ENCODE peak calls at places on chromosomes 3 and 15, in ten cellular contexts. F is body of pancreas; E is cardiac fibroblast; C is choroid plexus epithelial cell; L is CD8-positive, alpha-beta T cell; K is dorsolateral prefrontal cortex; V is fibroblast of lung; Z is MCF 10A; A is lower lobe of right lung; O is A549. D is an unnamed sample.

GRCh38 chr3:98598492-98598891 is 5.1 kb upstream of the CPOX start:
- DNase-seq in A (no peak), C (no peak), Z (no peak), O (no peak), V (no peak), K (no peak), L (no peak), E (no peak), F (no peak), D (no peak)

GRCh38 chr15:51223771-51224229 is 114.6 kb downstream of the CYP19A1 start:
- DNase-seq in Z (peak; percentile 85), K (no peak), A (no peak), L (no peak), V (peak; percentile 86), C (peak; percentile 55), E (peak; percentile 92), F (no peak), O (no peak), D (no peak)

GRCh38 chr15:88684345-88684744 is 45.5 kb downstream of the ISG20 start:
- DNase-seq in F (no peak), E (no peak), A (no peak), O (no peak), K (no peak), C (no peak), Z (no peak), V (no peak), L (no peak), D (no peak)

GRCh38 chr3:57953541-57953940 is 54.7 kb upstream of the FLNB start:
- DNase-seq in C (no peak), Z (no peak), K (no peak), V (no peak), L (no peak), E (no peak), A (no peak), O (no peak), F (no peak), D (no peak)

GRCh38 chr15:77889009-77889806 is 188.3 kb downstream of the TBC1D2B start:
- DNase-seq in O (no peak), E (peak; percentile 20), V (no peak), L (no peak), K (no peak), F (no peak), Z (no peak), A (no peak), C (no peak), D (no peak)

GRCh38 chr3:186452517-186452916 is 90.5 kb upstream of the DGKG start:
- DNase-seq in O (no peak), K (no peak), V (peak; percentile 87), Z (peak; percentile 79), F (no peak), E (peak; percentile 83), C (peak; percentile 95), L (no peak), A (no peak), D (no peak)

GRCh38 chr15:79091204-79091867 is 756 bp upstream of the RASGRF1 start:
- DNase-seq in F (no peak), E (peak; percentile 24), V (no peak), L (no peak), A (no peak), O (peak; percentile 47), C (peak; percentile 12), Z (no peak), K (peak; percentile 68), D (no peak)

GRCh38 chr3:172836390-172836997 is 86.0 kb downstream of the ECT2 start:
- DNase-seq in F (peak; percentile 35), C (peak; percentile 83), L (no peak), A (no peak), Z (peak; percentile 76), O (peak; percentile 18), K (peak; percentile 38), V (peak; percentile 68), E (peak; percentile 75), D (no peak)

GRCh38 chr3:108090066-108090700 is 648 bp downstream of the CD47 start:
- DNase-seq in F (peak; percentile 16), O (no peak), E (peak; percentile 64), C (peak; percentile 51), A (peak; percentile 61), L (peak; percentile 86), V (peak; percentile 58), K (no peak), Z (peak; percentile 57), D (no peak)

GRCh38 chr3:108086653-108087052 is 4.2 kb downstream of the CD47 start:
- DNase-seq in K (no peak), F (no peak), L (no peak), Z (no peak), E (no peak), A (no peak), O (no peak), V (no peak), C (no peak), D (no peak)

GRCh38 chr3:108089544-108089943 is 1.3 kb downstream of the CD47 start:
- DNase-seq in E (peak; percentile 26), A (no peak), L (no peak), O (no peak), K (no peak), F (no peak), Z (peak; percentile 30), V (peak; percentile 9), C (no peak), D (no peak)

GRCh38 chr3:108088697-108089096 is 2.1 kb downstream of the CD47 start:
- DNase-seq in K (no peak), Z (peak; percentile 36), F (no peak), C (peak; percentile 6), O (no peak), E (peak; percentile 25), V (peak; percentile 12), A (no peak), L (no peak), D (no peak)

DNA sequence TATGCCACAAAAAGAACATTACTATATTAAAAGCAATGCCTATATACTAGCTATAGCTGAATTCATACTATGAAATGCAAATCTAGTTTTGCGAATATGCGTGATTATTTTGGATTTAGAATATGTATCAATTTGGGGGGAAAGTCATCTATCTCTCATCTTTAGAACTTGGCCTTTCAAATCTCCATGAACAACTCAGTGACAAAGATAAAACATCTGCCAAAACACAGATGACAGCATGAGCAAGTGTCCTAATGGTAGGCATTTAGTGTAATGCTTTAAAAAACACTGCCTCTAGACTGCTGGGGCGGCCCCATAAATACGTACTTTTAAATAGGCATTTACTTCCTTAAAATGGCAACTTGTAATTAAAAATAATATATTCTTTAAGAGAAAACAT is 2.7 kb downstream of the CD47 start:
- DNase-seq in V (no peak), O (no peak), Z (no peak), A (no peak), L (no peak), C (no peak), K (no peak), F (no peak), E (no peak), D (no peak)
- TF ChIP-seq CTCF in V (no peak), O (no peak), Z (no peak), A (no peak), L (no peak), C (no peak), K (no peak), F (no peak), E (no peak), D (no peak)

GRCh38 chr3:72635551-72635950 is 212.7 kb downstream of the SHQ1 start:
- DNase-seq in A (no peak), Z (no peak), V (no peak), O (no peak), F (no peak), K (no peak), C (no peak), L (no peak), E (no peak), D (no peak)
- TF ChIP-seq CTCF in A (no peak), Z (no peak), V (no peak), O (no peak), F (no peak), K (no peak), C (no peak), L (no peak), E (no peak), D (no peak)

GRCh38 chr3:138479355-138479964 is 45.0 kb downstream of the ESYT3 start:
- DNase-seq in L (no peak), E (peak; percentile 58), K (no peak), O (peak; percentile 45), Z (peak; percentile 62), C (peak; percentile 75), V (peak; percentile 61), A (peak; percentile 16), F (peak; percentile 36), D (peak; percentile 31)
- TF ChIP-seq CTCF in L (peak; percentile 20), E (peak; percentile 89), K (peak; percentile 48), O (peak; percentile 73), Z (peak; percentile 88), C (peak; percentile 99), V (peak; percentile 81), A (peak; percentile 54), F (peak; percentile 51), D (peak; percentile 83)

GRCh38 chr3:23685484-23686258 is 120.1 kb upstream of the UBE2E1 start:
- DNase-seq in Z (peak; percentile 100), F (peak; percentile 87), A (no peak), V (peak; percentile 99), E (peak; percentile 100), K (peak; percentile 80), C (peak; percentile 97), L (no peak), O (peak; percentile 89), D (no peak)
- TF ChIP-seq CTCF in Z (no peak), F (no peak), A (no peak), V (no peak), E (no peak), K (no peak), C (peak; percentile 10), L (no peak), O (no peak), D (no peak)

GRCh38 chr15:61112231-61112630 is 116.9 kb downstream of the RORA start:
- DNase-seq in A (no peak), K (no peak), O (no peak), V (no peak), Z (no peak), C (no peak), E (no peak), L (no peak), F (no peak), D (no peak)
- TF ChIP-seq CTCF in A (no peak), K (no peak), O (no peak), V (no peak), Z (no peak), C (peak; percentile 14), E (peak; percentile 2), L (no peak), F (no peak), D (no peak)